ENCODE peak calls at places on chromosome 12, in four cellular contexts. R is HEK293T, U is WTC11, M is HepG2. K is an unnamed sample.

GRCh38 chr12:109612975-109613502 is 39.4 kb downstream of the MVK start:
- DNase-seq in R (peak), U (peak), M (peak), K (peak)

GRCh38 chr12:12734561-12735071 is 17.4 kb downstream of the CDKN1B start:
- DNase-seq in R (no peak), U (no peak), M (no peak), K (no peak)

GRCh38 chr12:123242083-123242904 is 9.1 kb downstream of the MTRFR start:
- DNase-seq in R (no peak), U (no peak), M (no peak), K (no peak)

GRCh38 chr12:2120982-2121758 is 68.4 kb downstream of the CACNA1C start:
- DNase-seq in R (no peak), U (no peak), M (no peak), K (no peak)

GRCh38 chr12:40313928-40314327 is 89.1 kb downstream of the LRRK2 start:
- DNase-seq in R (no peak), U (no peak), M (no peak), K (no peak)

GRCh38 chr12:47989666-47990065 is 14.6 kb downstream of the COL2A1 start:
- DNase-seq in R (no peak), U (no peak), M (no peak), K (no peak)

GRCh38 chr12:108609535-108610335 is 11.9 kb upstream of the TMEM119 start:
- DNase-seq in R (no peak), U (no peak), M (no peak), K (no peak)

GRCh38 chr12:94498073-94498472 is 38.4 kb upstream of the CEP83 start:
- DNase-seq in R (no peak), U (no peak), M (no peak), K (no peak)

GRCh38 chr12:39199371-39199770 is 243.5 kb downstream of the KIF21A start:
- DNase-seq in R (no peak), U (no peak), M (no peak), K (no peak)

GRCh38 chr12:10243803-10244520 is 31.3 kb downstream of the GABARAPL1 start:
- DNase-seq in R (no peak), U (no peak), M (no peak), K (no peak)

GRCh38 chr12:84035766-84036165 is 876.8 kb downstream of the SLC6A15 start:
- DNase-seq in R (no peak), U (no peak), M (no peak), K (no peak)

GRCh38 chr12:65881965-65882413 is 57.7 kb downstream of the HMGA2 start:
- DNase-seq in R (no peak), U (peak), M (no peak), K (no peak)

GRCh38 chr12:65879878-65880277 is 55.6 kb downstream of the HMGA2 start:
- DNase-seq in R (no peak), U (no peak), M (no peak), K (no peak)

GRCh38 chr12:65878540-65878939 is 54.3 kb downstream of the HMGA2 start:
- DNase-seq in R (no peak), U (peak), M (no peak), K (no peak)

GRCh38 chr12:65882504-65882903 is 58.2 kb downstream of the HMGA2 start:
- DNase-seq in R (no peak), U (no peak), M (no peak), K (no peak)

GRCh38 chr12:65881348-65881961 is 57.2 kb downstream of the HMGA2 start:
- DNase-seq in R (no peak), U (peak), M (no peak), K (no peak)
- TF ChIP-seq ELF4 in R (no peak), U (no peak), M (no peak), K (no peak)

DNA sequence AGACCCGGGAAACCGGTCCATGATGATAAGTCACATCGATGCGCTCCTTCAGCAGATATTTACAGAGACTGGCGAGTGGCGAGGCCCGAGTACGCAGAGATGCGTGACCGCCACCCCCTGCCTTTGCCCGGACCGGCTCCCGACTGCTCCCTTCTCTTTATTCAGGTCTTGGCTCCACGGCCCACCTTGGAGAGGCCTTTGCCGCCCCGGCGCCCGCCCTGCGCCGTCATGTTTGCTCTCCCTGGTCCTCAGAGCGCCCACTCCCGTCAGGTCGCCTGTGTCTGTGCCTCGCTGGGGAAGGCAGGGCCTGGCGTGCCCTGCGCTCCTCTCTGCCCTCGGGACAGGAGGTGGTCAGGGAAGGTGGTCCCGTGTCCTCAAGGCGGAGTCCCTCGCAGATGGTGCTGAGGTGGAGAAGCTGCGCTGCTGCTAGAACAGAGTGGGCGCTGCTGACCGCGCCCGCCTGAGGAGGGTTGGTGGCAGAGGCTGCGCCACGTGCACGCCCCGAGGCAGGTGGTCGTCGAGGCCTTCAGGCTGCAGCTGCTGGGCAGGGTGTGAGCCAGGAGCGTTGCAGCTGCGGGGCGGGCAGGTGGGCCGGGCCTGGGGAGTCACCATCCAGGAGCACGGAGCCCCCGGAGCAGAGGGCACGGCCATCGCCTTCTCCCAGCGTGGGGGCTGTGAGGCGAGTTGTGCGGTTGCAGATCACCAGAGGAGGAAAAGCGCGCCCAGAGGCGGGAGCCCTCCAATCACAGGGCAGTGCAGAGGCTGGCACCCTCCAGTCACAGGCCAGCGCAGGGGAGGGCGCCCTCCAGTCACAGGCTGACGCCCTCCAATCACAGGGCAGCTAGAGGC is 27.2 kb downstream of the DDX51 start:
- DNase-seq in R (no peak), U (no peak), M (no peak), K (no peak)
- TF ChIP-seq ELF4 in R (no peak), U (no peak), M (no peak), K (no peak)

GRCh38 chr12:54526800-54527630 is 22.4 kb upstream of the PDE1B start:
- DNase-seq in R (peak), U (peak), M (peak), K (peak)
- TF ChIP-seq ELF4 in R (no peak), U (no peak), M (no peak), K (no peak)

GRCh38 chr12:91811481-91812287 is 334.0 kb downstream of the BTG1 start:
- DNase-seq in R (peak), U (peak), M (peak), K (peak)

GRCh38 chr12:91817512-91817911 is 328.1 kb downstream of the BTG1 start:
- DNase-seq in R (no peak), U (no peak), M (no peak), K (no peak)

GRCh38 chr12:91810531-91810930 is 335.1 kb downstream of the BTG1 start:
- DNase-seq in R (no peak), U (no peak), M (no peak), K (no peak)

GRCh38 chr12:91810077-91810476 is 335.6 kb downstream of the BTG1 start:
- DNase-seq in R (no peak), U (no peak), M (no peak), K (no peak)

DNA sequence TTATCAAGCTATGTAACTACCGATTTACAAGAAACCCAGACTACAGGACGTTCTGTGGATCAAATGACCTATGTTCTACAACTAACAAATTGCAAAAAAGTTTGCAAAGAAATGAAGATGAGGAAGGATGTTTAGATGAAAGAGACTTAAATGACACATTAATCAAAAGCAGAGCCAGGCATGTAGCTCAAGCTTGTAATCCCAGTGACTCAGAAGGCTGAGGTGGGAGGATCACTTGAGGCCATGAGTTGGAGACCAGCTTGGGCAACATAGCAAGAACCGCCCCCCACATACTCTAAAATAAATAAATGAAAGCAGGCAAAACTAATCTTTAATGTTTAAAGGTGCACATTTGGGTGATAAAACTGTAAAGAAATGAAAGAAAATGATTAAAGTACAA is 331.9 kb downstream of the BTG1 start:
- DNase-seq in R (no peak), U (no peak), M (no peak), K (no peak)
- TF ChIP-seq ELF4 in R (no peak), U (no peak), M (no peak), K (no peak)

GRCh38 chr12:58918475-58918874 is 1.8 kb downstream of the LRIG3 start:
- DNase-seq in R (no peak), U (no peak), M (no peak), K (no peak)

GRCh38 chr12:58917699-58918334 is 2.5 kb downstream of the LRIG3 start:
- DNase-seq in R (no peak), U (no peak), M (no peak), K (no peak)

GRCh38 chr12:58920956-58921861 is 905 bp upstream of the LRIG3 start:
- DNase-seq in R (no peak), U (no peak), M (peak), K (no peak)

GRCh38 chr12:58919271-58920101 is 818 bp downstream of the LRIG3 start:
- DNase-seq in R (peak), U (no peak), M (peak), K (no peak)

GRCh38 chr12:58920102-58920955 is at the start of gene LRIG3:
- DNase-seq in R (peak), U (peak), M (peak), K (peak)
- TF ChIP-seq ELF4 in R (no peak), U (no peak), M (no peak), K (no peak)

GRCh38 chr12:92248977-92249376 is 103.3 kb upstream of the BTG1 start:
- DNase-seq in R (no peak), U (no peak), M (no peak), K (no peak)

GRCh38 chr12:92242917-92243316 is 97.3 kb upstream of the BTG1 start:
- DNase-seq in R (no peak), U (no peak), M (no peak), K (no peak)

DNA sequence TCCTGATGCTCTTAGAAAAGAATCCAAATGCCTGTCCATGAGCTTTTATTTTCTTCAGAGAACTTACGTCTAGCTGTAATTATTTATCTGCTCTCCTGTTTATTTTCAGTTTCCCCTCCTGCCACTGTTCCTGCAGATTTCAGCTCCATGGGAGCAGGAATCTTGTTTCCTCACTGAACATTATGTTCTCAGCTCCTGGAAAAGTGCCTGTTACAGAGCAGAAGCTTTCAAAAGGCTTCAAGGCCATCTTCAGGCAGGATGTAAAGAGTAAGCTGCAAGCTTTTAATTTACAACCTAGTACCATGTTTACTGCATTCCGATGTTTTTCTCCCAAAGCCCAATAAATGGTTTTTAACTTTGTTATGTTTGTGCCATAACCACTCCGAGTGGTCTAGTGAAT is 98.4 kb upstream of the BTG1 start:
- DNase-seq in R (no peak), U (no peak), M (no peak), K (no peak)
- TF ChIP-seq ELF4 in R (no peak), U (no peak), M (no peak), K (no peak)

GRCh38 chr12:64097346-64098105 is 124.6 kb downstream of the KICS2 start:
- DNase-seq in R (no peak), U (no peak), M (no peak), K (no peak)
- TF ChIP-seq ELF4 in R (no peak), U (no peak), M (no peak), K (no peak)